ENCODE peak calls at places on chromosomes 12 and 14, in five cellular contexts. L is CD8-positive, alpha-beta T cell; T is SW 1271; S is hypothalamus; H is brain microvascular endothelial cell. E is an unnamed sample.

GRCh38 chr12:110689601-110690430 is 901 bp upstream of the HVCN1 start:
- DNase-seq in S (peak), L (peak), T (no peak), H (no peak), E (peak)

GRCh38 chr12:43292699-43293098 is 259.3 kb downstream of the ADAMTS20 start:
- DNase-seq in T (no peak), S (no peak), L (no peak), H (no peak), E (no peak)

GRCh38 chr12:49952396-49953055 is 2.0 kb downstream of the AQP2 start:
- DNase-seq in T (no peak), L (no peak), S (no peak), H (no peak), E (no peak)

GRCh38 chr12:50980545-50980944 is 28.2 kb downstream of the HIGD1C start:
- DNase-seq in S (no peak), T (no peak), L (no peak), H (no peak), E (no peak)

GRCh38 chr12:44584625-44585024 is 291.5 kb downstream of the NELL2 start:
- DNase-seq in S (no peak), H (no peak), L (no peak), T (no peak), E (no peak)

GRCh38 chr12:21934173-21934572 is 7.1 kb downstream of the ABCC9 start:
- DNase-seq in T (no peak), L (no peak), S (no peak), H (no peak), E (no peak)

GRCh38 chr12:31682136-31682962 is 22.9 kb downstream of the ETFBKMT start:
- DNase-seq in L (peak), H (peak), T (peak), S (peak), E (peak)

GRCh38 chr14:105299654-105300541 is 903 bp downstream of the BRF1 start:
- DNase-seq in T (peak), H (no peak), L (peak), S (no peak), E (no peak)

GRCh38 chr12:1353451-1353850 is 240.9 kb downstream of the FBXL14 start:
- DNase-seq in L (no peak), H (no peak), S (no peak), T (no peak), E (no peak)

GRCh38 chr12:84643993-84644392 is 268.6 kb downstream of the SLC6A15 start:
- DNase-seq in H (no peak), L (no peak), S (no peak), T (no peak), E (no peak)

E was measured in CD8-positive, alpha-beta memory T cell.